ENCODE peak calls at places on chromosomes 2 and 18, in eight cellular contexts. X is upper lobe of left lung; T is PC-9; G is IMR-90; L is spleen; D is heart right ventricle; O is CD4-positive, CD25-positive, alpha-beta regulatory T cell; J is psoas muscle. Y is an unnamed sample. For H3K27me3, the result is how much of the 10 kb centered on the place peaks cover.

GRCh38 chr2:74001121-74001520 is 16.4 kb downstream of the TET3 start:
- DNase-seq in O (no peak), D (no peak), J (no peak), G (peak), L (peak), T (no peak), X (no peak), Y (peak)

GRCh38 chr2:158460632-158461297 is 4.0 kb downstream of the PKP4 start:
- DNase-seq in O (peak), D (no peak), J (no peak), X (no peak), L (no peak), T (no peak), G (no peak), Y (no peak)

GRCh38 chr2:32947484-32948143 is 861 bp downstream of the LTBP1 start:
- DNase-seq in J (peak), X (peak), D (peak), L (peak), O (peak), T (peak), G (peak), Y (peak)

GRCh38 chr2:101574622-101575021 is 99.7 kb upstream of the RFX8 start:
- DNase-seq in O (no peak), X (no peak), J (no peak), L (no peak), T (peak), D (no peak), G (no peak), Y (no peak)

GRCh38 chr18:68916734-68917133 is 118.9 kb downstream of the CCDC102B start:
- DNase-seq in O (no peak), L (no peak), T (no peak), D (no peak), J (no peak), G (no peak), X (no peak), Y (peak)

GRCh38 chr2:151097930-151098329 is 163.7 kb downstream of the RBM43 start:
- DNase-seq in G (peak), X (no peak), T (no peak), L (no peak), D (no peak), O (no peak), J (no peak), Y (no peak)

GRCh38 chr2:3674446-3674845 is 16.4 kb downstream of the ALLC start:
- DNase-seq in G (no peak), O (no peak), T (no peak), D (no peak), L (no peak), X (no peak), J (no peak), Y (no peak)

GRCh38 chr18:50721006-50721405 is 98.8 kb downstream of the MRO start:
- DNase-seq in J (no peak), O (no peak), L (no peak), X (no peak), G (no peak), T (no peak), D (no peak), Y (no peak)

GRCh38 chr2:138415891-138416494 is 85.6 kb upstream of the SPOPL start:
- DNase-seq in D (no peak), X (no peak), O (no peak), L (no peak), G (peak), J (no peak), T (peak), Y (no peak)

GRCh38 chr2:44110444-44110843 is 58.2 kb upstream of the PPM1B start:
- DNase-seq in D (no peak), T (no peak), G (peak), L (no peak), X (no peak), O (no peak), J (no peak), Y (no peak)

GRCh38 chr2:144362401-144362800 is 157.5 kb downstream of the ZEB2 start:
- DNase-seq in L (no peak), D (no peak), X (no peak), J (no peak), G (peak), T (no peak), O (no peak), Y (no peak)

GRCh38 chr2:85481818-85482777 is 56.9 kb upstream of the MAT2A start:
- DNase-seq in J (no peak), L (no peak), X (no peak), T (no peak), D (no peak), O (no peak), G (no peak), Y (no peak)

GRCh38 chr2:98607104-98607503 is 1.2 kb downstream of the COA5 start:
- DNase-seq in D (no peak), G (no peak), X (no peak), L (peak), O (no peak), T (no peak), J (no peak), Y (no peak)

GRCh38 chr2:95043300-95043786 is 17.8 kb downstream of the MAL start:
- DNase-seq in G (peak), J (peak), O (no peak), D (peak), T (peak), X (peak), L (no peak), Y (peak)

GRCh38 chr2:78541451-78542267 is 483.8 kb upstream of the REG3G start:
- DNase-seq in D (no peak), G (no peak), L (no peak), O (no peak), X (no peak), T (peak), J (no peak), Y (no peak)

GRCh38 chr2:219497495-219498279 is 1.0 kb upstream of the GMPPA start:
- DNase-seq in J (peak), X (peak), T (peak), L (peak), O (peak), D (peak), G (peak), Y (peak)

GRCh38 chr2:220533485-220533884 is 906.1 kb downstream of the SLC4A3 start:
- DNase-seq in X (no peak), D (no peak), G (peak), O (no peak), T (peak), J (no peak), L (no peak), Y (peak)

GRCh38 chr18:74234326-74235171 is 57.2 kb downstream of the CYB5A start:
- DNase-seq in L (no peak), O (no peak), G (peak), X (peak), J (no peak), D (no peak), T (no peak), Y (no peak)

GRCh38 chr18:62690416-62690815 is 24.9 kb upstream of the PHLPP1 start:
- DNase-seq in O (no peak), J (no peak), L (no peak), X (no peak), G (no peak), D (no peak), T (no peak), Y (no peak)

GRCh38 chr18:45282101-45282812 is 333.0 kb upstream of the SLC14A2 start:
- DNase-seq in X (no peak), G (no peak), L (no peak), O (no peak), T (no peak), J (no peak), D (no peak), Y (no peak)

GRCh38 chr2:203814661-203815540 is 52.7 kb upstream of the CTLA4 start:
- DNase-seq in J (peak), X (peak), L (peak), D (peak), G (peak), T (peak), O (peak), Y (peak)

GRCh38 chr2:9982248-9982647 is 30.8 kb downstream of the GRHL1 start:
- DNase-seq in X (no peak), G (peak), D (no peak), O (no peak), T (no peak), L (no peak), J (no peak), Y (peak)

GRCh38 chr2:95029898-95030341 is 4.4 kb downstream of the MAL start:
- DNase-seq in D (no peak), X (no peak), T (peak), J (peak), O (no peak), G (no peak), L (no peak), Y (no peak)

GRCh38 chr2:191215205-191215604 is 30.0 kb upstream of the MYO1B start:
- DNase-seq in J (no peak), X (no peak), T (no peak), O (no peak), L (no peak), D (no peak), G (no peak), Y (no peak)

GRCh38 chr2:85796549-85797262 is 42.9 kb downstream of the ATOH8 start:
- DNase-seq in T (no peak), G (no peak), D (peak), X (peak), L (peak), O (no peak), J (peak), Y (peak)

GRCh38 chr2:108409768-108410167 is 32.0 kb downstream of the SULT1C4 start:
- DNase-seq in L (no peak), D (no peak), G (peak), J (no peak), O (no peak), T (no peak), X (no peak), Y (no peak)

GRCh38 chr2:202127793-202128215 is 54.7 kb downstream of the KIAA2012 start:
- DNase-seq in X (no peak), L (no peak), O (no peak), G (no peak), J (no peak), T (no peak), D (no peak), Y (no peak)
- H3K27me3 ChIP-seq in X (under half), L (under half), O (under half), G (under half), J (under half), T (under half), D (under half), Y (under half)

GRCh38 chr2:242043538-242044205 is 174.1 kb downstream of the RTP5 start:
- DNase-seq in D (no peak), O (no peak), J (peak), G (no peak), T (no peak), X (no peak), L (no peak), Y (no peak)

GRCh38 chr2:242040681-242041080 is 171.2 kb downstream of the RTP5 start:
- DNase-seq in J (peak), G (no peak), T (no peak), L (no peak), O (no peak), X (peak), D (no peak), Y (no peak)

GRCh38 chr2:242041816-242042215 is 172.3 kb downstream of the RTP5 start:
- DNase-seq in T (no peak), J (peak), G (no peak), L (peak), D (no peak), O (no peak), X (peak), Y (no peak)

GRCh38 chr2:242046184-242046826 is 176.8 kb downstream of the RTP5 start:
- DNase-seq in O (no peak), T (no peak), G (no peak), X (no peak), L (no peak), D (no peak), J (peak), Y (no peak)

GRCh38 chr2:242044206-242044590 is 174.7 kb downstream of the RTP5 start:
- DNase-seq in D (no peak), L (peak), G (no peak), J (peak), X (peak), O (no peak), T (no peak), Y (no peak)
- H3K27me3 ChIP-seq in D (under half), L (under half), G (half or more), J (under half), X (under half), O (under half), T (half or more), Y (under half)

DNA sequence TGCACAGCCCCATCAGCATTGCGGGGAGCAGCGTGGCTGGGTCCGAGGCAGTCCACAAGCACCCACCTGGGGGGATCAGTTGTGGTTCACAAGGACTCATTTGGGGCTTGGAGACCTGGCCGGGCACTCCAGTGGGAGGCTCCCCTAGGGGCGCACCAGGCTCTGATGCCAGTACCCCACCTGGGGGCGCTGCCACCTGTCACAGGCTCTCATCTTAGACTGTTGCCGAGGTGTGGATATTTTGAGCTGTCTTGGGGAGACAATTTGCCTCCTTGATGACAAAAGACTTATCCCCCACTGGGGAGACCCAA is 3.0 kb downstream of the ADRA2B start:
- DNase-seq in J (no peak), D (no peak), X (no peak), O (no peak), T (no peak), G (no peak), L (peak), Y (no peak)
- H3K27me3 ChIP-seq in J (under half), D (under half), X (under half), O (under half), T (under half), G (half or more), L (under half), Y (under half)

DNA sequence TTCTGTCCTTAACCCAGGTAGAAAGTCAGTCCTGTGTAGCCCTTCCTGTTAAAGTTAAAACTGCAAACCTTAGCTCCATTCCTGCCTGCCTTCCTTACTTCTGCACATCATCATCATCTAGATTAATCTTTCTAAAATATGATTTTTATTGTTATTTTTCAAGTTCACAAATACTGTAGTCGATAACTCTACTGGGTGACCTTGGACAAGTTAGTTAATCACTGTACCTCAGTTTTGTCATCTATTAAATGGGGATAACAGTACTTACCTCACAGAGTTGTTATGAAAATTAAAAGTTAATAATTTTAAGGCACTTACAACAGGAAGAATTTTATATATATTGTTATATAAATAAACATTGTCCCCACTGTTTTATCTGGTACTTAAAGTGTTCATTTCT is 2.5 kb upstream of the YPEL5 start:
- DNase-seq in D (no peak), T (no peak), G (no peak), J (no peak), X (no peak), L (no peak), O (no peak), Y (no peak)
- H3K27me3 ChIP-seq in D (under half), T (under half), G (under half), J (under half), X (under half), L (under half), O (under half), Y (under half)

GRCh38 chr2:176096986-176097819 is 2.4 kb upstream of the HOXD12 start:
- DNase-seq in L (peak), X (peak), D (peak), J (peak), O (peak), T (peak), G (peak), Y (peak)

GRCh38 chr2:176099159-176099736 is 347 bp upstream of the HOXD12 start:
- DNase-seq in G (no peak), D (no peak), O (no peak), X (no peak), T (no peak), L (no peak), J (no peak), Y (no peak)

GRCh38 chr2:176096243-176096985 is 3.2 kb upstream of the HOXD12 start:
- DNase-seq in D (no peak), T (no peak), L (no peak), G (no peak), O (no peak), J (no peak), X (no peak), Y (no peak)

GRCh38 chr2:176098366-176099158 is 1.0 kb upstream of the HOXD12 start:
- DNase-seq in X (no peak), O (no peak), D (no peak), G (no peak), J (no peak), T (no peak), L (no peak), Y (no peak)

GRCh38 chr2:176097820-176098365 is 1.7 kb upstream of the HOXD12 start:
- DNase-seq in L (no peak), T (no peak), D (no peak), J (no peak), X (no peak), G (no peak), O (no peak), Y (no peak)
- H3K27me3 ChIP-seq in L (under half), T (half or more), D (half or more), J (half or more), X (under half), G (half or more), O (half or more), Y (under half)

DNA sequence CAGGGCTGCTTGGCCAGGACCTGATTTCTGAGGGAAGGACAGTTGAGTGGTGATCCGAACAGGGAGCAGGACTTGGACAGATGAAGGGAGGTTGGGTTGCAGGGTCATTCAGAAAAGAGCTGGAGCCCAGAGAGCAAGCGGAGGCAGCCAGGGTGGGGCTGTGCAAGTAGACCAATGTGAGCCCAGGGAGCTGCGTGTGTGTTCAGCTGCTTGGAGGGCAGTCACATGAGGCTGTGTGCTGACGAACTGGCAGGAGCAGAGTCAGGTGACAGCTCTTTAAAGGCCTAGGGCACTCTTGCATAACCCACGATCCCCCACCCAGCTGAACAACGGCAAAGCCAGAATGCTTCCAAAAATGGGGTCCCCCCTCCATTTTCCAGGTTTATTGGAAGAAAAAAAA is 4.6 kb upstream of the MLPH start:
- DNase-seq in D (peak), T (peak), G (no peak), L (peak), X (peak), O (no peak), J (peak), Y (no peak)
- H3K27me3 ChIP-seq in D (under half), T (under half), G (under half), L (under half), X (under half), O (under half), J (under half), Y (under half)